ENCODE peak calls at places on chromosome 9, in ten cellular contexts. One of them, this sample, is unnamed.

GRCh38 chr9:114721491-114722362 is 39.7 kb upstream of the TEX48 start:
- DNase-seq in activated CD4-positive, alpha-beta T cell treated with anti-CD3 and anti-CD28 coated beads for 48 hours: no peak
- DNase-seq in lower lobe of right lung: no peak
- DNase-seq in substantia nigra: no peak
- DNase-seq in SHP77 treated with DMSO at 0.1 percent for 48 hours: peak
- DNase-seq in putamen: no peak
- DNase-seq in NCI-H2081: peak
- DNase-seq in amniotic stem cell: no peak
- DNase-seq in sciatic nerve: no peak
- DNase-seq in NAMALWA: no peak
- DNase-seq in this sample: no peak

GRCh38 chr9:81819859-81820546 is 108.2 kb upstream of the SPATA31D4 start:
- DNase-seq in putamen: no peak
- DNase-seq in lower lobe of right lung: no peak
- DNase-seq in substantia nigra: no peak
- DNase-seq in amniotic stem cell: no peak
- DNase-seq in sciatic nerve: no peak
- DNase-seq in SHP77 treated with DMSO at 0.1 percent for 48 hours: no peak
- DNase-seq in NAMALWA: no peak
- DNase-seq in activated CD4-positive, alpha-beta T cell treated with anti-CD3 and anti-CD28 coated beads for 48 hours: no peak
- DNase-seq in NCI-H2081: no peak
- DNase-seq in this sample: no peak

GRCh38 chr9:134294228-134295071 is 31.8 kb upstream of the RXRA start:
- DNase-seq in lower lobe of right lung: peak
- DNase-seq in activated CD4-positive, alpha-beta T cell treated with anti-CD3 and anti-CD28 coated beads for 48 hours: no peak
- DNase-seq in SHP77 treated with DMSO at 0.1 percent for 48 hours: no peak
- DNase-seq in NAMALWA: no peak
- DNase-seq in amniotic stem cell: no peak
- DNase-seq in NCI-H2081: no peak
- DNase-seq in putamen: no peak
- DNase-seq in sciatic nerve: no peak
- DNase-seq in substantia nigra: no peak
- DNase-seq in this sample: no peak

GRCh38 chr9:129397335-129397734 is 219.3 kb upstream of the IER5L start:
- DNase-seq in sciatic nerve: no peak
- DNase-seq in amniotic stem cell: no peak
- DNase-seq in substantia nigra: no peak
- DNase-seq in lower lobe of right lung: no peak
- DNase-seq in SHP77 treated with DMSO at 0.1 percent for 48 hours: no peak
- DNase-seq in putamen: no peak
- DNase-seq in NCI-H2081: no peak
- DNase-seq in activated CD4-positive, alpha-beta T cell treated with anti-CD3 and anti-CD28 coated beads for 48 hours: no peak
- DNase-seq in NAMALWA: no peak
- DNase-seq in this sample: no peak

GRCh38 chr9:115212832-115213231 is 94.9 kb upstream of the TNC start:
- DNase-seq in putamen: no peak
- DNase-seq in lower lobe of right lung: no peak
- DNase-seq in NCI-H2081: no peak
- DNase-seq in SHP77 treated with DMSO at 0.1 percent for 48 hours: no peak
- DNase-seq in activated CD4-positive, alpha-beta T cell treated with anti-CD3 and anti-CD28 coated beads for 48 hours: no peak
- DNase-seq in amniotic stem cell: no peak
- DNase-seq in substantia nigra: no peak
- DNase-seq in sciatic nerve: no peak
- DNase-seq in NAMALWA: peak
- DNase-seq in this sample: no peak

GRCh38 chr9:137255448-137256114 is 454 bp downstream of the NELFB start:
- DNase-seq in lower lobe of right lung: peak
- DNase-seq in substantia nigra: no peak
- DNase-seq in activated CD4-positive, alpha-beta T cell treated with anti-CD3 and anti-CD28 coated beads for 48 hours: peak
- DNase-seq in SHP77 treated with DMSO at 0.1 percent for 48 hours: no peak
- DNase-seq in amniotic stem cell: no peak
- DNase-seq in putamen: no peak
- DNase-seq in sciatic nerve: no peak
- DNase-seq in NAMALWA: peak
- DNase-seq in NCI-H2081: no peak
- DNase-seq in this sample: no peak

GRCh38 chr9:99416007-99416406 is 193.9 kb downstream of the SEC61B start:
- DNase-seq in SHP77 treated with DMSO at 0.1 percent for 48 hours: no peak
- DNase-seq in sciatic nerve: no peak
- DNase-seq in activated CD4-positive, alpha-beta T cell treated with anti-CD3 and anti-CD28 coated beads for 48 hours: no peak
- DNase-seq in amniotic stem cell: no peak
- DNase-seq in NAMALWA: no peak
- DNase-seq in substantia nigra: no peak
- DNase-seq in putamen: no peak
- DNase-seq in NCI-H2081: no peak
- DNase-seq in lower lobe of right lung: no peak
- DNase-seq in this sample: peak

GRCh38 chr9:76592105-76593010 is 133.4 kb downstream of the GCNT1 start:
- DNase-seq in substantia nigra: no peak
- DNase-seq in SHP77 treated with DMSO at 0.1 percent for 48 hours: no peak
- DNase-seq in sciatic nerve: no peak
- DNase-seq in amniotic stem cell: no peak
- DNase-seq in NCI-H2081: no peak
- DNase-seq in putamen: no peak
- DNase-seq in lower lobe of right lung: no peak
- DNase-seq in activated CD4-positive, alpha-beta T cell treated with anti-CD3 and anti-CD28 coated beads for 48 hours: no peak
- DNase-seq in NAMALWA: no peak
- DNase-seq in this sample: no peak

GRCh38 chr9:10633785-10634184 is 21.0 kb upstream of the PTPRD start:
- DNase-seq in NAMALWA: no peak
- DNase-seq in activated CD4-positive, alpha-beta T cell treated with anti-CD3 and anti-CD28 coated beads for 48 hours: no peak
- DNase-seq in lower lobe of right lung: no peak
- DNase-seq in substantia nigra: no peak
- DNase-seq in amniotic stem cell: no peak
- DNase-seq in sciatic nerve: no peak
- DNase-seq in SHP77 treated with DMSO at 0.1 percent for 48 hours: no peak
- DNase-seq in NCI-H2081: no peak
- DNase-seq in putamen: no peak
- DNase-seq in this sample: no peak

GRCh38 chr9:91421987-91422765 is 1.5 kb downstream of the NFIL3 start:
- DNase-seq in amniotic stem cell: no peak
- DNase-seq in activated CD4-positive, alpha-beta T cell treated with anti-CD3 and anti-CD28 coated beads for 48 hours: no peak
- DNase-seq in NCI-H2081: no peak
- DNase-seq in sciatic nerve: no peak
- DNase-seq in SHP77 treated with DMSO at 0.1 percent for 48 hours: no peak
- DNase-seq in putamen: peak
- DNase-seq in lower lobe of right lung: no peak
- DNase-seq in substantia nigra: no peak
- DNase-seq in NAMALWA: peak
- DNase-seq in this sample: no peak

GRCh38 chr9:86944974-86945867 is 2.1 kb downstream of the GAS1 start:
- DNase-seq in lower lobe of right lung: no peak
- DNase-seq in SHP77 treated with DMSO at 0.1 percent for 48 hours: no peak
- DNase-seq in substantia nigra: no peak
- DNase-seq in amniotic stem cell: peak
- DNase-seq in putamen: peak
- DNase-seq in NCI-H2081: no peak
- DNase-seq in sciatic nerve: peak
- DNase-seq in activated CD4-positive, alpha-beta T cell treated with anti-CD3 and anti-CD28 coated beads for 48 hours: no peak
- DNase-seq in NAMALWA: no peak
- DNase-seq in this sample: no peak

GRCh38 chr9:129609486-129610192 is 11.3 kb downstream of the C9orf50 start:
- DNase-seq in sciatic nerve: no peak
- DNase-seq in amniotic stem cell: no peak
- DNase-seq in NCI-H2081: no peak
- DNase-seq in lower lobe of right lung: peak
- DNase-seq in substantia nigra: no peak
- DNase-seq in putamen: no peak
- DNase-seq in NAMALWA: peak
- DNase-seq in SHP77 treated with DMSO at 0.1 percent for 48 hours: no peak
- DNase-seq in activated CD4-positive, alpha-beta T cell treated with anti-CD3 and anti-CD28 coated beads for 48 hours: peak
- DNase-seq in this sample: peak

GRCh38 chr9:125330587-125330986 is 69.0 kb downstream of the GAPVD1 start:
- DNase-seq in activated CD4-positive, alpha-beta T cell treated with anti-CD3 and anti-CD28 coated beads for 48 hours: no peak
- DNase-seq in amniotic stem cell: no peak
- DNase-seq in putamen: no peak
- DNase-seq in SHP77 treated with DMSO at 0.1 percent for 48 hours: no peak
- DNase-seq in lower lobe of right lung: no peak
- DNase-seq in NAMALWA: no peak
- DNase-seq in NCI-H2081: no peak
- DNase-seq in substantia nigra: no peak
- DNase-seq in sciatic nerve: no peak
- DNase-seq in this sample: no peak

GRCh38 chr9:111900081-111900805 is 3.6 kb downstream of the UGCG start:
- DNase-seq in putamen: no peak
- DNase-seq in sciatic nerve: no peak
- DNase-seq in lower lobe of right lung: no peak
- DNase-seq in amniotic stem cell: no peak
- DNase-seq in activated CD4-positive, alpha-beta T cell treated with anti-CD3 and anti-CD28 coated beads for 48 hours: no peak
- DNase-seq in substantia nigra: no peak
- DNase-seq in SHP77 treated with DMSO at 0.1 percent for 48 hours: no peak
- DNase-seq in NCI-H2081: no peak
- DNase-seq in NAMALWA: no peak
- DNase-seq in this sample: no peak

GRCh38 chr9:71748280-71748743 is 20.0 kb downstream of the CEMIP2 start:
- DNase-seq in putamen: no peak
- DNase-seq in lower lobe of right lung: no peak
- DNase-seq in SHP77 treated with DMSO at 0.1 percent for 48 hours: no peak
- DNase-seq in amniotic stem cell: peak
- DNase-seq in substantia nigra: no peak
- DNase-seq in activated CD4-positive, alpha-beta T cell treated with anti-CD3 and anti-CD28 coated beads for 48 hours: no peak
- DNase-seq in sciatic nerve: no peak
- DNase-seq in NCI-H2081: no peak
- DNase-seq in NAMALWA: no peak
- DNase-seq in this sample: no peak

GRCh38 chr9:15509931-15510788 is 610 bp downstream of the PSIP1 start:
- DNase-seq in activated CD4-positive, alpha-beta T cell treated with anti-CD3 and anti-CD28 coated beads for 48 hours: peak
- DNase-seq in substantia nigra: peak
- DNase-seq in NAMALWA: peak
- DNase-seq in SHP77 treated with DMSO at 0.1 percent for 48 hours: no peak
- DNase-seq in lower lobe of right lung: peak
- DNase-seq in NCI-H2081: peak
- DNase-seq in sciatic nerve: peak
- DNase-seq in putamen: peak
- DNase-seq in amniotic stem cell: no peak
- DNase-seq in this sample: no peak

GRCh38 chr9:127128341-127129072 is 6.1 kb upstream of the ANGPTL2 start:
- DNase-seq in substantia nigra: peak
- DNase-seq in SHP77 treated with DMSO at 0.1 percent for 48 hours: no peak
- DNase-seq in amniotic stem cell: no peak
- DNase-seq in lower lobe of right lung: no peak
- DNase-seq in sciatic nerve: peak
- DNase-seq in NAMALWA: no peak
- DNase-seq in activated CD4-positive, alpha-beta T cell treated with anti-CD3 and anti-CD28 coated beads for 48 hours: no peak
- DNase-seq in putamen: peak
- DNase-seq in NCI-H2081: no peak
- DNase-seq in this sample: no peak

GRCh38 chr9:9222730-9223129 is 1390.1 kb downstream of the PTPRD start:
- DNase-seq in activated CD4-positive, alpha-beta T cell treated with anti-CD3 and anti-CD28 coated beads for 48 hours: no peak
- DNase-seq in substantia nigra: no peak
- DNase-seq in sciatic nerve: no peak
- DNase-seq in lower lobe of right lung: no peak
- DNase-seq in putamen: no peak
- DNase-seq in amniotic stem cell: no peak
- DNase-seq in NCI-H2081: no peak
- DNase-seq in NAMALWA: no peak
- DNase-seq in SHP77 treated with DMSO at 0.1 percent for 48 hours: no peak
- DNase-seq in this sample: no peak

GRCh38 chr9:81542490-81542889 is 146.9 kb downstream of the TLE1 start:
- DNase-seq in NAMALWA: no peak
- DNase-seq in activated CD4-positive, alpha-beta T cell treated with anti-CD3 and anti-CD28 coated beads for 48 hours: no peak
- DNase-seq in substantia nigra: no peak
- DNase-seq in sciatic nerve: no peak
- DNase-seq in SHP77 treated with DMSO at 0.1 percent for 48 hours: no peak
- DNase-seq in amniotic stem cell: no peak
- DNase-seq in NCI-H2081: no peak
- DNase-seq in putamen: no peak
- DNase-seq in lower lobe of right lung: no peak
- DNase-seq in this sample: no peak

GRCh38 chr9:127942152-127943010 is 4.7 kb upstream of the DPM2 start:
- DNase-seq in amniotic stem cell: no peak
- DNase-seq in NCI-H2081: peak
- DNase-seq in SHP77 treated with DMSO at 0.1 percent for 48 hours: peak
- DNase-seq in sciatic nerve: no peak
- DNase-seq in NAMALWA: peak
- DNase-seq in lower lobe of right lung: peak
- DNase-seq in activated CD4-positive, alpha-beta T cell treated with anti-CD3 and anti-CD28 coated beads for 48 hours: peak
- DNase-seq in substantia nigra: no peak
- DNase-seq in putamen: no peak
- DNase-seq in this sample: peak

GRCh38 chr9:532707-533106 is 308.8 kb upstream of the DMRT1 start:
- DNase-seq in SHP77 treated with DMSO at 0.1 percent for 48 hours: no peak
- DNase-seq in lower lobe of right lung: no peak
- DNase-seq in sciatic nerve: no peak
- DNase-seq in activated CD4-positive, alpha-beta T cell treated with anti-CD3 and anti-CD28 coated beads for 48 hours: no peak
- DNase-seq in amniotic stem cell: no peak
- DNase-seq in substantia nigra: no peak
- DNase-seq in NAMALWA: no peak
- DNase-seq in NCI-H2081: no peak
- DNase-seq in putamen: no peak
- DNase-seq in this sample: no peak

GRCh38 chr9:91533382-91533781 is 109.8 kb upstream of the NFIL3 start:
- DNase-seq in activated CD4-positive, alpha-beta T cell treated with anti-CD3 and anti-CD28 coated beads for 48 hours: no peak
- DNase-seq in NCI-H2081: no peak
- DNase-seq in substantia nigra: no peak
- DNase-seq in NAMALWA: no peak
- DNase-seq in SHP77 treated with DMSO at 0.1 percent for 48 hours: no peak
- DNase-seq in putamen: no peak
- DNase-seq in amniotic stem cell: no peak
- DNase-seq in lower lobe of right lung: no peak
- DNase-seq in sciatic nerve: no peak
- DNase-seq in this sample: no peak

GRCh38 chr9:129776938-129777768 is 24.3 kb upstream of the PTGES start:
- DNase-seq in NCI-H2081: no peak
- DNase-seq in putamen: peak
- DNase-seq in substantia nigra: no peak
- DNase-seq in SHP77 treated with DMSO at 0.1 percent for 48 hours: peak
- DNase-seq in activated CD4-positive, alpha-beta T cell treated with anti-CD3 and anti-CD28 coated beads for 48 hours: peak
- DNase-seq in lower lobe of right lung: peak
- DNase-seq in NAMALWA: no peak
- DNase-seq in amniotic stem cell: peak
- DNase-seq in sciatic nerve: peak
- DNase-seq in this sample: peak

GRCh38 chr9:97046228-97046627 is 7.3 kb upstream of the CTSV start:
- DNase-seq in putamen: no peak
- DNase-seq in NCI-H2081: peak
- DNase-seq in sciatic nerve: no peak
- DNase-seq in lower lobe of right lung: peak
- DNase-seq in substantia nigra: no peak
- DNase-seq in SHP77 treated with DMSO at 0.1 percent for 48 hours: no peak
- DNase-seq in amniotic stem cell: no peak
- DNase-seq in NAMALWA: no peak
- DNase-seq in activated CD4-positive, alpha-beta T cell treated with anti-CD3 and anti-CD28 coated beads for 48 hours: no peak
- DNase-seq in this sample: no peak